ENCODE peak calls at places on chromosomes 1 and 21, in five cellular contexts. B is cardiac muscle cell, M is T-helper 2 cell, K is dermis microvascular lymphatic vessel endothelial cell, R is pancreas. A is an unnamed sample.

GRCh38 chr1:1415751-1416150 is 5.3 kb downstream of the ANKRD65 start:
- DNase-seq in R (no peak), B (no peak), M (no peak), K (no peak), A (no peak)

GRCh38 chr1:202248861-202249260 is 55.3 kb downstream of the LGR6 start:
- DNase-seq in K (no peak), R (no peak), M (no peak), B (no peak), A (no peak)

GRCh38 chr1:37323486-37324377 is 150.6 kb upstream of the ZC3H12A start:
- DNase-seq in B (peak; percentile 29), M (no peak), R (no peak), K (peak; percentile 32), A (no peak)

GRCh38 chr1:2014181-2014580 is 5.0 kb upstream of the GABRD start:
- DNase-seq in B (no peak), K (no peak), M (no peak), R (no peak), A (no peak)

GRCh38 chr1:50268049-50268448 is 155.2 kb downstream of the DMRTA2 start:
- DNase-seq in B (no peak), R (peak; percentile 19), K (peak; percentile 9), M (no peak), A (no peak)

GRCh38 chr1:58515794-58516401 is 30.6 kb downstream of the OMA1 start:
- DNase-seq in K (peak; percentile 86), B (peak; percentile 88), M (peak; percentile 70), R (peak; percentile 29), A (peak; percentile 83)

GRCh38 chr1:202291961-202292712 is 49.6 kb downstream of the UBE2T start:
- DNase-seq in M (no peak), K (peak; percentile 64), R (no peak), B (peak; percentile 91), A (peak; percentile 52)

GRCh38 chr1:68142461-68142860 is 89.9 kb downstream of the WLS start:
- DNase-seq in B (no peak), R (no peak), M (no peak), K (no peak), A (no peak)

GRCh38 chr1:32137111-32137510 is 29.3 kb downstream of the KPNA6 start:
- DNase-seq in B (no peak), R (no peak), M (no peak), K (no peak), A (no peak)

GRCh38 chr1:194076646-194077045 is 890.2 kb upstream of the B3GALT2 start:
- DNase-seq in B (peak; percentile 58), M (no peak), R (no peak), K (peak; percentile 29), A (no peak)

GRCh38 chr1:241593186-241593585 is 47.0 kb downstream of the CHML start:
- DNase-seq in K (no peak), R (no peak), B (no peak), M (no peak), A (no peak)

GRCh38 chr1:186008920-186009737 is 274.9 kb downstream of the HMCN1 start:
- DNase-seq in B (peak; percentile 66), K (peak; percentile 96), M (no peak), R (no peak), A (no peak)

GRCh38 chr1:2534775-2535387 is 4.8 kb upstream of the HES5 start:
- DNase-seq in K (peak; percentile 29), B (peak; percentile 35), M (no peak), R (no peak), A (peak; percentile 38)

GRCh38 chr21:38244885-38245869 is 11.6 kb upstream of the KCNJ15 start:
- DNase-seq in M (peak; percentile 93), B (peak; percentile 93), K (peak; percentile 70), R (no peak), A (no peak)

GRCh38 chr1:15799928-15800835 is 7.3 kb downstream of the UQCRHL start:
- DNase-seq in R (peak; percentile 86), M (no peak), B (peak; percentile 60), K (peak; percentile 62), A (no peak)

GRCh38 chr1:57133686-57134085 is 167.9 kb upstream of the C8B start:
- DNase-seq in M (no peak), R (no peak), B (peak; percentile 40), K (no peak), A (no peak)

GRCh38 chr1:212035835-212036605 is 472 bp downstream of the DTL start:
- DNase-seq in R (no peak), K (no peak), B (no peak), M (peak; percentile 27), A (no peak)

GRCh38 chr1:198788561-198789064 is 149.8 kb downstream of the PTPRC start:
- DNase-seq in K (peak; percentile 91), B (peak; percentile 49), R (no peak), M (peak; percentile 44), A (no peak)

GRCh38 chr21:17679002-17679600 is 66.4 kb upstream of the BTG3 start:
- DNase-seq in R (no peak), M (peak; percentile 77), B (peak; percentile 79), K (peak; percentile 77), A (peak; percentile 74)

GRCh38 chr1:9629445-9630201 is 21.9 kb upstream of the PIK3CD start:
- DNase-seq in R (peak; percentile 51), K (no peak), M (peak; percentile 95), B (no peak), A (no peak)

GRCh38 chr21:22941779-22942178 is 1943.6 kb downstream of the NCAM2 start:
- DNase-seq in M (no peak), R (no peak), K (no peak), B (no peak), A (no peak)

GRCh38 chr1:84375965-84376910 is 22.0 kb upstream of the DNASE2B start:
- DNase-seq in B (no peak), K (no peak), M (no peak), R (no peak), A (no peak)

GRCh38 chr1:229248821-229249817 is 21.8 kb upstream of the RAB4A start:
- DNase-seq in K (no peak), M (no peak), B (no peak), R (no peak), A (no peak)

GRCh38 chr1:51297401-51298321 is 32.7 kb downstream of the TTC39A start:
- DNase-seq in M (no peak), B (no peak), K (no peak), R (no peak), A (peak; percentile 80)

GRCh38 chr1:19289244-19289643 is 674 bp upstream of the AKR7A3 start:
- DNase-seq in K (no peak), M (no peak), B (no peak), R (no peak), A (no peak)

GRCh38 chr1:76835203-76835602 is 32.1 kb upstream of the ST6GALNAC5 start:
- DNase-seq in M (no peak), R (no peak), B (peak; percentile 4), K (no peak), A (no peak)

GRCh38 chr1:26597629-26598039 is 68.1 kb downstream of the RPS6KA1 start:
- DNase-seq in K (peak; percentile 63), R (no peak), M (peak; percentile 66), B (peak; percentile 71), A (peak; percentile 60)

GRCh38 chr1:61043010-61043820 is 39.1 kb upstream of the NFIA start:
- DNase-seq in R (peak; percentile 84), M (peak; percentile 77), B (peak; percentile 87), K (peak; percentile 81), A (peak; percentile 79)

GRCh38 chr1:41623736-41624135 is 139.3 kb upstream of the EDN2 start:
- DNase-seq in K (no peak), R (no peak), B (no peak), M (no peak), A (peak; percentile 76)

GRCh38 chr1:155255243-155256100 is at the start of gene ENTREP3:
- DNase-seq in B (peak; percentile 89), M (peak; percentile 83), K (peak; percentile 88), R (peak; percentile 89), A (peak; percentile 44)

A was measured in NCI-H2029 treated with DMSO at 0.1 percent for 48 hours.